ENCODE peak calls at places on chromosomes 1 and 21, in nine cellular contexts. K is HAP-1; I is lung microvascular endothelial cell; E is activated naive CD4-positive, alpha-beta T cell; C is activated naive CD8-positive, alpha-beta T cell treated with anti-CD3 and anti-CD28 coated beads for 36 hours; U is RPMI8226; J is A549; Q is NCI-H1436; L is mucosa of descending colon. O is an unnamed sample.
A peak's percentile ranks its signal among the peaks of the same experiment; 100 is the strongest.

GRCh38 chr1:227947425-227947677 is 381 bp downstream of the WNT9A start:
- DNase-seq in K (no peak), I (peak; percentile 40), E (no peak), C (no peak), U (no peak), J (peak; percentile 36), Q (no peak), L (no peak), O (no peak)

GRCh38 chr21:34582506-34583150 is 32.3 kb downstream of the RCAN1 start:
- DNase-seq in K (no peak), I (peak; percentile 74), E (no peak), C (no peak), U (peak; percentile 9), J (peak; percentile 28), Q (no peak), L (peak; percentile 53), O (peak; percentile 14)

GRCh38 chr1:27001570-27002360 is 8.3 kb downstream of the TRNP1 start:
- DNase-seq in K (no peak), I (no peak), E (no peak), C (no peak), U (peak; percentile 31), J (peak; percentile 75), Q (no peak), L (no peak), O (no peak)

GRCh38 chr1:8878448-8879347 is at the start of gene ENO1:
- DNase-seq in K (peak; percentile 88), I (peak; percentile 99), E (peak; percentile 98), C (peak; percentile 99), U (peak; percentile 99), J (peak; percentile 97), Q (peak; percentile 90), L (peak; percentile 99), O (peak; percentile 96)

GRCh38 chr1:227944931-227945890 is 2.5 kb downstream of the WNT9A start:
- DNase-seq in K (no peak), I (no peak), E (no peak), C (no peak), U (no peak), J (no peak), Q (no peak), L (no peak), O (no peak)

GRCh38 chr1:112954945-112955677 is 885 bp downstream of the SLC16A1 start:
- DNase-seq in K (peak; percentile 86), I (peak; percentile 53), E (peak; percentile 21), C (peak; percentile 71), U (peak; percentile 70), J (peak; percentile 66), Q (peak; percentile 9), L (peak; percentile 57), O (peak; percentile 61)

GRCh38 chr1:209862598-209863498 is 35.1 kb downstream of the UTP25 start:
- DNase-seq in K (peak; percentile 43), I (no peak), E (no peak), C (no peak), U (no peak), J (no peak), Q (no peak), L (no peak), O (no peak)

GRCh38 chr1:43073490-43074230 is 98.4 kb downstream of the EBNA1BP2 start:
- DNase-seq in K (peak; percentile 76), I (peak; percentile 84), E (peak; percentile 63), C (peak; percentile 55), U (peak; percentile 80), J (peak; percentile 73), Q (peak; percentile 69), L (peak; percentile 84), O (peak; percentile 81)

GRCh38 chr1:26049531-26050254 is 3.8 kb upstream of the SLC30A2 start:
- DNase-seq in K (no peak), I (no peak), E (no peak), C (no peak), U (no peak), J (no peak), Q (no peak), L (peak; percentile 74), O (no peak)

GRCh38 chr1:34057751-34058150 is 107.3 kb downstream of the CSMD2 start:
- DNase-seq in K (no peak), I (no peak), E (no peak), C (no peak), U (no peak), J (no peak), Q (no peak), L (no peak), O (no peak)

GRCh38 chr1:32963746-32964460 is 706 bp downstream of the RNF19B start:
- DNase-seq in K (peak; percentile 58), I (peak; percentile 54), E (peak; percentile 59), C (peak; percentile 70), U (peak; percentile 72), J (peak; percentile 29), Q (peak; percentile 30), L (peak; percentile 72), O (peak; percentile 54)

GRCh38 chr1:243421784-243422183 is 165.9 kb downstream of the SDCCAG8 start:
- DNase-seq in K (no peak), I (no peak), E (peak; percentile 1), C (peak; percentile 59), U (no peak), J (peak; percentile 46), Q (peak; percentile 64), L (peak; percentile 41), O (no peak)

GRCh38 chr21:45617021-45617930 is 26.2 kb upstream of the PCBP3 start:
- DNase-seq in K (no peak), I (no peak), E (no peak), C (no peak), U (peak; percentile 26), J (no peak), Q (no peak), L (no peak), O (no peak)

GRCh38 chr1:206828061-206828460 is 37.4 kb upstream of the IL20 start:
- DNase-seq in K (no peak), I (no peak), E (no peak), C (no peak), U (no peak), J (no peak), Q (no peak), L (no peak), O (no peak)

GRCh38 chr1:3051270-3052268 is 17.4 kb upstream of the PRDM16 start:
- DNase-seq in K (no peak), I (no peak), E (no peak), C (no peak), U (no peak), J (no peak), Q (no peak), L (no peak), O (no peak)

GRCh38 chr1:209768354-209768774 is 12.5 kb downstream of the TRAF3IP3 start:
- DNase-seq in K (no peak), I (no peak), E (peak; percentile 58), C (peak; percentile 87), U (no peak), J (no peak), Q (no peak), L (peak; percentile 67), O (no peak)

GRCh38 chr1:230794871-230795645 is 47.9 kb downstream of the CAPN9 start:
- DNase-seq in K (no peak), I (no peak), E (no peak), C (no peak), U (no peak), J (no peak), Q (no peak), L (no peak), O (no peak)

GRCh38 chr1:32933742-32934322 is 30.8 kb downstream of the RNF19B start:
- DNase-seq in K (peak; percentile 67), I (peak; percentile 69), E (no peak), C (no peak), U (no peak), J (peak; percentile 84), Q (no peak), L (peak; percentile 93), O (no peak)

GRCh38 chr1:115364044-115364775 is 26.2 kb upstream of the NGF start:
- DNase-seq in K (no peak), I (no peak), E (no peak), C (no peak), U (no peak), J (no peak), Q (no peak), L (no peak), O (no peak)

GRCh38 chr1:164558461-164559341 is at the start of gene PBX1:
- DNase-seq in K (peak; percentile 99), I (peak; percentile 54), E (peak; percentile 67), C (peak; percentile 78), U (peak; percentile 99), J (peak; percentile 97), Q (peak; percentile 97), L (peak; percentile 96), O (peak; percentile 94)

GRCh38 chr1:3052501-3052900 is 16.5 kb upstream of the PRDM16 start:
- DNase-seq in K (no peak), I (no peak), E (no peak), C (no peak), U (no peak), J (no peak), Q (no peak), L (no peak), O (no peak)

GRCh38 chr1:92029241-92029922 is 403 bp upstream of the EPHX4 start:
- DNase-seq in K (no peak), I (no peak), E (no peak), C (no peak), U (no peak), J (peak; percentile 1), Q (no peak), L (no peak), O (no peak)

GRCh38 chr1:77824083-77824482 is 44.6 kb downstream of the MIGA1 start:
- DNase-seq in K (no peak), I (no peak), E (no peak), C (no peak), U (no peak), J (peak; percentile 9), Q (no peak), L (no peak), O (no peak)

GRCh38 chr1:67648582-67649326 is 36.2 kb upstream of the GADD45A start:
- DNase-seq in K (no peak), I (no peak), E (no peak), C (no peak), U (no peak), J (no peak), Q (no peak), L (no peak), O (no peak)

GRCh38 chr21:46001821-46002681 is 20.5 kb downstream of the COL6A1 start:
- DNase-seq in K (no peak), I (no peak), E (no peak), C (no peak), U (no peak), J (no peak), Q (no peak), L (no peak), O (no peak)

GRCh38 chr1:54314691-54315455 is 91.3 kb downstream of the SSBP3 start:
- DNase-seq in K (no peak), I (no peak), E (no peak), C (no peak), U (no peak), J (no peak), Q (no peak), L (peak; percentile 73), O (no peak)

GRCh38 chr1:156815307-156815826 is 1.3 kb downstream of the SH2D2A start:
- DNase-seq in K (no peak), I (no peak), E (no peak), C (no peak), U (no peak), J (peak; percentile 34), Q (no peak), L (peak; percentile 26), O (no peak)

GRCh38 chr1:50271968-50272578 is 151.2 kb downstream of the DMRTA2 start:
- DNase-seq in K (peak; percentile 6), I (peak; percentile 42), E (no peak), C (no peak), U (peak; percentile 48), J (peak; percentile 16), Q (peak; percentile 70), L (peak; percentile 64), O (peak; percentile 20)

GRCh38 chr1:66932291-66932690 is 7.5 kb downstream of the MIER1 start:
- DNase-seq in K (no peak), I (no peak), E (no peak), C (no peak), U (no peak), J (no peak), Q (no peak), L (no peak), O (no peak)

GRCh38 chr1:46429436-46429835 is 35.3 kb downstream of the FAAH start:
- DNase-seq in K (no peak), I (no peak), E (no peak), C (no peak), U (no peak), J (no peak), Q (no peak), L (no peak), O (no peak)

GRCh38 chr1:164787834-164788231 is 228.8 kb downstream of the PBX1 start:
- DNase-seq in K (peak; percentile 55), I (no peak), E (no peak), C (no peak), U (no peak), J (no peak), Q (peak; percentile 31), L (no peak), O (no peak)

O was measured in neuronal stem cell.